ENCODE peak calls at places on chromosomes 16 and 17, in eight cellular contexts. V is A549, G is esophagus muscularis mucosa, D is HepG2, C is ovary, P is H1, W is stomach, J is suprapubic skin. Q is an unnamed sample.

GRCh38 chr16:75341934-75342811 is 90.7 kb upstream of the BCAR1 start:
- DNase-seq in V (peak; percentile 6), G (no peak), D (no peak), C (no peak), P (no peak), W (no peak), J (no peak), Q (peak; percentile 13)

GRCh38 chr17:19812407-19812806 is 55.3 kb downstream of the ULK2 start:
- DNase-seq in V (peak; percentile 50), G (no peak), D (no peak), C (no peak), P (no peak), W (no peak), J (no peak), Q (no peak)

GRCh38 chr17:72381597-72382397 is 261.0 kb downstream of the SOX9 start:
- DNase-seq in V (no peak), G (no peak), D (no peak), C (no peak), P (no peak), W (no peak), J (no peak), Q (no peak)

GRCh38 chr16:88444826-88445582 is 8.1 kb upstream of the ZFPM1 start:
- DNase-seq in V (no peak), G (no peak), D (no peak), C (no peak), P (no peak), W (no peak), J (no peak), Q (no peak)

GRCh38 chr16:19323596-19323995 is 38.1 kb downstream of the CLEC19A start:
- DNase-seq in V (no peak), G (no peak), D (no peak), C (no peak), P (no peak), W (no peak), J (no peak), Q (no peak)

GRCh38 chr16:15572329-15573001 is 70.5 kb downstream of the MARF1 start:
- DNase-seq in V (no peak), G (no peak), D (peak; percentile 83), C (no peak), P (no peak), W (no peak), J (no peak), Q (no peak)

GRCh38 chr17:76868176-76868668 is at the start of gene MGAT5B:
- DNase-seq in V (peak; percentile 87), G (no peak), D (peak; percentile 53), C (peak; percentile 75), P (peak; percentile 67), W (peak; percentile 85), J (peak; percentile 69), Q (peak; percentile 75)

GRCh38 chr16:86572616-86573015 is 5.7 kb upstream of the FOXL1 start:
- DNase-seq in V (no peak), G (no peak), D (no peak), C (no peak), P (no peak), W (no peak), J (no peak), Q (no peak)

GRCh38 chr16:19139436-19140091 is 25.8 kb downstream of the ITPRIPL2 start:
- DNase-seq in V (no peak), G (no peak), D (no peak), C (no peak), P (no peak), W (no peak), J (no peak), Q (no peak)

GRCh38 chr17:60573139-60573975 is 26.6 kb upstream of the PPM1D start:
- DNase-seq in V (no peak), G (no peak), D (peak; percentile 33), C (no peak), P (no peak), W (no peak), J (no peak), Q (no peak)

GRCh38 chr17:44095647-44096496 is 25.3 kb downstream of the G6PC3 start:
- DNase-seq in V (peak; percentile 94), G (no peak), D (peak; percentile 94), C (peak; percentile 79), P (peak; percentile 78), W (no peak), J (no peak), Q (peak; percentile 58)

GRCh38 chr17:7348478-7349242 is 3.3 kb upstream of the KCTD11 start:
- DNase-seq in V (no peak), G (no peak), D (no peak), C (peak; percentile 59), P (no peak), W (no peak), J (peak; percentile 67), Q (no peak)

GRCh38 chr16:17161034-17161433 is 309.7 kb downstream of the XYLT1 start:
- DNase-seq in V (no peak), G (no peak), D (no peak), C (no peak), P (no peak), W (no peak), J (no peak), Q (no peak)

GRCh38 chr17:31391496-31391949 is at the start of gene RAB11FIP4:
- DNase-seq in V (no peak), G (no peak), D (no peak), C (no peak), P (no peak), W (peak; percentile 22), J (no peak), Q (no peak)

GRCh38 chr17:306536-307294 is 45.9 kb downstream of the RPH3AL start:
- DNase-seq in V (no peak), G (no peak), D (no peak), C (no peak), P (no peak), W (no peak), J (no peak), Q (no peak)

GRCh38 chr17:74641949-74642298 is 18.4 kb upstream of the CD300E start:
- DNase-seq in V (no peak), G (no peak), D (no peak), C (no peak), P (no peak), W (no peak), J (no peak), Q (no peak)

GRCh38 chr17:9179602-9180001 is 158.3 kb downstream of the NTN1 start:
- DNase-seq in V (no peak), G (no peak), D (no peak), C (no peak), P (no peak), W (no peak), J (no peak), Q (no peak)

DNA sequence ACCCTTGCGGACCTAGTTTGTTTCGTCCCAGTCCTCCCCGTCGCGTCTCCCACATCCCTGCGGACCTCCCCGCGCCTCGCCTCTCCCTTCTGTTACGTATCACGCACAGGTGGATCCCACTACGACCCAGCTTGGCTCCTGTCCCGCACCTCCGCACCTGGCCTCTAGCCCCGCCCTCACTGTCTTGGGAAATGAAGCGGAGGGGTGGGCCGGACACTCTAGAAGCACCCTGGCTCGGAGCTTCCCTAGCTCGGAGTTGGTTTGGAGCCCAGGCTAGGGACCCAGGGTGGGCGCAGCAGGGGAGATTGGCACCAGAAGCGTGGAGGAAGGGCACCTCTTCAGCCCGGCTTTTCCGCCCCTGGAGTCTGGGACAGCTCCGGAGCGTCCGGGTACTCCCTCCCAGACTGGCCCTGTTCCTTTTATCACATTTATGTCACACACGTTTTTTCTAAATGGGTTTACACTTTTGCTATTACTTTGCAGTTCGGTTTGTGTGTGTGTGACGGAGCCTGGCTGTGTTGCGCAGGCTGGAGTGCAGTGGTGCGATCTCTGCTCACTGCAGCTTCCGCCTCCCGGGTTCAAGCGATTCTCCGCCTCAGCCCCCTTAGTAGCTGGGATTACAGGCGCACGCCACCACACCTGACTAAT is 1.4 kb upstream of the CEMP1 start:
- DNase-seq in V (no peak), G (no peak), D (peak; percentile 66), C (peak; percentile 83), P (no peak), W (peak; percentile 88), J (peak; percentile 91), Q (peak; percentile 91)
- TF ChIP-seq POLR2A in V (no peak), G (no peak), D (no peak), C (no peak), P (no peak), W (no peak), J (peak; percentile 12), Q (peak; percentile 71)

GRCh38 chr16:13848795-13849194 is 71.2 kb upstream of the ERCC4 start:
- DNase-seq in V (no peak), G (no peak), D (no peak), C (no peak), P (no peak), W (no peak), J (no peak), Q (no peak)
- TF ChIP-seq EP300 in V (no peak), G (no peak), D (no peak), C (no peak), P (no peak), W (no peak), J (no peak), Q (no peak)

GRCh38 chr17:78759203-78759968 is 22.7 kb downstream of the CYTH1 start:
- DNase-seq in V (no peak), G (no peak), D (no peak), C (peak; percentile 60), P (no peak), W (peak; percentile 85), J (no peak), Q (peak; percentile 82)
- TF ChIP-seq POLR2A in V (no peak), G (no peak), D (no peak), C (no peak), P (no peak), W (no peak), J (no peak), Q (no peak)

GRCh38 chr16:68291227-68291626 is 19.5 kb downstream of the SLC7A6OS start:
- DNase-seq in V (no peak), G (no peak), D (no peak), C (no peak), P (no peak), W (no peak), J (no peak), Q (no peak)

GRCh38 chr16:68288252-68288650 is 22.5 kb downstream of the SLC7A6OS start:
- DNase-seq in V (no peak), G (no peak), D (no peak), C (no peak), P (no peak), W (no peak), J (no peak), Q (no peak)

GRCh38 chr16:68290455-68290854 is 20.3 kb downstream of the SLC7A6OS start:
- DNase-seq in V (no peak), G (no peak), D (no peak), C (no peak), P (no peak), W (no peak), J (no peak), Q (no peak)

GRCh38 chr16:68289202-68289601 is 21.5 kb downstream of the SLC7A6OS start:
- DNase-seq in V (no peak), G (no peak), D (no peak), C (no peak), P (no peak), W (no peak), J (no peak), Q (no peak)

DNA sequence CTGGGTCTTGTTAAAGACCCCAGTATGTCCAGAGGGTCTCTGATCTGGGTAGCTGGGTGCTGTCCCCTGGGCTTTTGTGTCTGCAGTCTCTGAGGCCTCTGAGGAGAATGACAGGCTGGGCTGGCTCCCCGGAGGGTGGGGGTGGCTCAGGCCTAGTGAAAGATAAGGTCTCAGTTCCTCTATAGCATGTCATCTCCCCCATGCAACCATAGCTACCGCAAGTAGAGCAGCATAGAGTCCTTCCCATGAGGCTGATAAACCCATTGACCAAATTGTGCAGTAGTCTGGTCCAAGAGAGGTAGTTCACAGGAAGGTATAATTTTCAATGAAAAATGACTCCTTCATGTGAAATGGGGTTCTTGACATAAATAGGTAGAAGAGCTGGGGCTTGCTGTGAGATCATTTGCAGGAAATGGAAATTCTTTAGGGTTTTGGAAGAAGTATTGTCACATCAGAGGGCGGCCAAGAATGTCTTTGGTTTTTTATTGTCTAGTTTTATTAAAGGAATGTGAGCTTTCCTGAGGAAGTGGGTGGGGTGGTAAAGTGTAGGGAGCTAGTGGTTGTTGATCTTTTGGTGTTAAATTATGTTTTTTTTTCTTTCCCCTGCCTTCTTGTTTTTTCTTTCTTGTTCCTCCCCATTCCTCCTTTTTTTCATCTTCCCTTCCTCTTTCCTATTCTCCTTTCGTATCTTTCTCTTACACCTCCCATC is 21.0 kb downstream of the SLC7A6OS start:
- DNase-seq in V (no peak), G (no peak), D (no peak), C (no peak), P (no peak), W (no peak), J (no peak), Q (no peak)
- TF ChIP-seq EP300 in V (no peak), G (no peak), D (no peak), C (no peak), P (no peak), W (no peak), J (no peak), Q (no peak)